ENCODE peak calls at places on chromosomes 13 and 19, in eight cellular contexts. I, M, W, Z, P, H, F and X are unnamed samples.

GRCh38 chr13:113635709-113636108 is 22.3 kb downstream of the ATP4B start:
- DNase-seq in I (no peak), M (no peak), W (peak; percentile 10), Z (no peak), P (no peak), H (peak; percentile 33), F (no peak), X (no peak)

GRCh38 chr19:10288662-10289166 is 1.0 kb upstream of the ICAM5 start:
- DNase-seq in I (peak; percentile 56), M (peak; percentile 40), W (no peak), Z (no peak), P (peak; percentile 94), H (no peak), F (peak; percentile 66), X (no peak)

GRCh38 chr13:43767351-43767901 is 19.3 kb downstream of the ENOX1 start:
- DNase-seq in I (no peak), M (no peak), W (peak; percentile 25), Z (no peak), P (no peak), H (peak; percentile 52), F (no peak), X (no peak)

GRCh38 chr13:78875792-78876580 is 217.0 kb upstream of the OBI1 start:
- DNase-seq in I (no peak), M (no peak), W (no peak), Z (no peak), P (no peak), H (no peak), F (peak; percentile 43), X (no peak)

GRCh38 chr19:52237771-52238400 is 31.5 kb upstream of the ZNF766 start:
- DNase-seq in I (peak; percentile 50), M (peak; percentile 75), W (peak; percentile 29), Z (peak; percentile 46), P (no peak), H (peak; percentile 64), F (no peak), X (no peak)

GRCh38 chr13:42812311-42812710 is 30.9 kb downstream of the FAM216B start:
- DNase-seq in I (no peak), M (no peak), W (no peak), Z (no peak), P (no peak), H (no peak), F (no peak), X (no peak)

GRCh38 chr13:113854238-113855011 is 9.5 kb downstream of the GAS6 start:
- DNase-seq in I (no peak), M (peak; percentile 81), W (peak; percentile 61), Z (no peak), P (no peak), H (peak; percentile 68), F (peak; percentile 66), X (no peak)

GRCh38 chr19:21321134-21321533 is 8.1 kb downstream of the ZNF708 start:
- DNase-seq in I (no peak), M (no peak), W (no peak), Z (no peak), P (no peak), H (no peak), F (no peak), X (no peak)

GRCh38 chr19:46017874-46018675 is 4.8 kb downstream of the PGLYRP1 start:
- DNase-seq in I (no peak), M (no peak), W (no peak), Z (no peak), P (no peak), H (no peak), F (no peak), X (no peak)

GRCh38 chr19:46015961-46016425 is 6.9 kb downstream of the PGLYRP1 start:
- DNase-seq in I (no peak), M (no peak), W (no peak), Z (peak; percentile 19), P (no peak), H (no peak), F (peak; percentile 65), X (no peak)

GRCh38 chr19:46016426-46017094 is 6.3 kb downstream of the PGLYRP1 start:
- DNase-seq in I (peak; percentile 86), M (peak; percentile 68), W (peak; percentile 83), Z (peak; percentile 75), P (peak; percentile 77), H (peak; percentile 90), F (peak; percentile 84), X (peak; percentile 70)

GRCh38 chr19:46018729-46019251 is 4.1 kb downstream of the PGLYRP1 start:
- DNase-seq in I (no peak), M (no peak), W (no peak), Z (no peak), P (no peak), H (no peak), F (no peak), X (no peak)

DNA sequence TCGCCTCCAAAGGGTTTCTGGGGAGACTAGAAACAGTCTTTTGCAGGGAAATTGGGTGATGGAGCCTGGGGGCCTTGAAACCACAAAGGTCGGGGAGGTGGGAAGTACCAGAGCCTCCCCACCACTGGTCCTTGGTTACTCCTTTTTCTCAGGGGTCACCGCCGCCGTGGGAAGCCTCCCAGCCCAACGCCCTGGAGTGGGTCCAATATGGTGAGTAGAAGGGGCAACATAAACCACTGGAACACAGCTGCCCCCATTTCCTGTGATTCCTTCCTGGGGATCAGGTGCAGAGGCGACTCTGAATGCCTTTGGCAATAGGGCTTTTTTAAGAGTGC is 5.8 kb downstream of the PGLYRP1 start:
- DNase-seq in I (no peak), M (no peak), W (no peak), Z (no peak), P (no peak), H (no peak), F (no peak), X (no peak)
- TF ChIP-seq CTCF in I (peak; percentile 4), M (no peak), W (peak; percentile 33), Z (peak; percentile 30), P (peak; percentile 48), H (no peak), F (no peak), X (peak; percentile 65)

DNA sequence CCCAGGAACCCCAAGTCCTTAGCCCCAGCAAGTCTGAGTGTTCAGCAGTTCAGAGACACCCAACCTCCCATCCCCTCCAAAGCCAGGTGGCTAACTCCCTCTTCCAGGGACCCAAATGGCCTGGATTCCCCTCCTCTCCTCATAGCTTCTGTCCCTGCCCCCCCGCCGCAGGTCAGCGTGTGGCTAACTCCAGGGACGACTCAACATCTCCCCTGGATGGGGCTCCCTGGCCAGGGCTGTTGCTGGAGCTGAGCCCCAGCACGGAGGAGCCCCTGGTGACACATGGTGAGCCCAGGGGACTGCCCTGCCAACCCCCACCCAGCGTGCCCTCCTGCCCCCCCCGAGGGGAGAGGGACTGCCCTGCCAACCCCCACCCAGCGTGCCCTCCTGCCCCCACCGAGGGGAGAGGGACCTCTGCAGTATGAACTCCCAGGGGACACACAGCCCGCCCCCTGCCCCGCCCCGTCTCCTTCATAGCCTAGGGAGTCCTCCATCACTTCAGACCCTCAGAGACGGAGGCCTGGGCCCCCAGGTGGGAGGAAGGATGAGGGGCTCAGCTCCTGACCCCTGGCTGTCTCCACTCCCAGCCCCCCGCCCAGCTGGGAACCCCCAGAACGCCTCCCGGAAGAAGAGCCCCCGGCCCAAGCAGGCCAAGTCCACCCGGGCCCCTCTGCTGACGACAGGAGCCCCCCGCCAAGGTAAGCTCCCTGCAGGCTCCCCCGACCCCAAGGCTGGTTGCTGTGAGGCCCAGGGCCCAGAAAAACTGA is 1.7 kb downstream of the SSC5D start:
- DNase-seq in I (no peak), M (no peak), W (no peak), Z (no peak), P (no peak), H (no peak), F (peak; percentile 53), X (no peak)
- TF ChIP-seq CTCF in I (no peak), M (no peak), W (no peak), Z (no peak), P (no peak), H (no peak), F (no peak), X (no peak)

GRCh38 chr19:42420055-42420544 is 7.1 kb downstream of the LIPE start:
- DNase-seq in I (no peak), M (peak; percentile 78), W (no peak), Z (peak; percentile 65), P (peak; percentile 71), H (no peak), F (no peak), X (no peak)
- TF ChIP-seq CTCF in I (peak; percentile 64), M (peak; percentile 60), W (peak; percentile 65), Z (peak; percentile 88), P (peak; percentile 70), H (peak; percentile 33), F (peak; percentile 39), X (peak; percentile 50)

DNA sequence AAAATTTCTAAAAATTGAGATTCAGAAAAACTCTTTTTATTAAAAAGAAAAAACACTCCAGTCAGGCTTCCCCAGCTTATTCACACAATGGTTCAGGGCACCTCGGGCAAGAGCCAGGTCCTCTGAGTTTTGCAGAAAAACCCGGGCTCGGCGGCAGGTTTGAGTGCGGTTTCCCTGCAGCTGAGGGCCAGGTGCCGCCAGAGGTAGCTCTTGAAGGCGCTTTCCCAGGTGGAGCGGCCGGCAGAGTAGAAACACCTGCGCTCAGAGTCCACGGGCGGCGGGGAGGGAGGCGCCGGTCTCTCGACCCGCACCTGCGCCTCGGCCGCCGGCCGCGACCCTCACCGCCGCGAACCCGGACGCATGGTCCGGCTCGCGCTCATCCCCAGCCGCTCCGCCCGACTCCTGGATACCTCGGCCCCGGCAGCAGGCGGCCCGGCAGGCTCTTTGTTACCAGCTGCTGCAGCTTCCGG is 444 bp downstream of the PROSER1 start:
- DNase-seq in I (no peak), M (no peak), W (no peak), Z (no peak), P (peak; percentile 5), H (no peak), F (no peak), X (no peak)
- TF ChIP-seq CTCF in I (no peak), M (no peak), W (no peak), Z (no peak), P (no peak), H (no peak), F (no peak), X (no peak)

GRCh38 chr13:21347753-21348318 is 111.3 kb downstream of the ZDHHC20 start:
- DNase-seq in I (no peak), M (no peak), W (no peak), Z (no peak), P (no peak), H (no peak), F (no peak), X (no peak)
- TF ChIP-seq CTCF in I (no peak), M (no peak), W (no peak), Z (no peak), P (no peak), H (no peak), F (no peak), X (no peak)

GRCh38 chr13:105142556-105142955 is 1392.9 kb downstream of the EFNB2 start:
- DNase-seq in I (no peak), M (no peak), W (no peak), Z (no peak), P (no peak), H (no peak), F (no peak), X (no peak)

GRCh38 chr13:105144020-105144419 is 1391.4 kb downstream of the EFNB2 start:
- DNase-seq in I (no peak), M (no peak), W (no peak), Z (no peak), P (no peak), H (no peak), F (no peak), X (no peak)

GRCh38 chr13:105139048-105139379 is 1396.4 kb downstream of the EFNB2 start:
- DNase-seq in I (no peak), M (no peak), W (no peak), Z (no peak), P (no peak), H (no peak), F (no peak), X (no peak)

GRCh38 chr13:105135852-105136251 is 1399.6 kb downstream of the EFNB2 start:
- DNase-seq in I (no peak), M (no peak), W (no peak), Z (no peak), P (no peak), H (no peak), F (no peak), X (no peak)

GRCh38 chr13:105139380-105140285 is 1395.8 kb downstream of the EFNB2 start:
- DNase-seq in I (no peak), M (peak; percentile 62), W (peak; percentile 26), Z (peak; percentile 42), P (no peak), H (peak; percentile 37), F (peak; percentile 55), X (peak; percentile 67)
- TF ChIP-seq CTCF in I (no peak), M (peak; percentile 24), W (peak; percentile 44), Z (no peak), P (no peak), H (no peak), F (no peak), X (peak; percentile 49)